ENCODE peak calls at places on chromosomes 5 and 9, in five cellular contexts. Y is mesendoderm, X is gastrocnemius medialis, I is thoracic aorta, W is mucosa of descending colon. B is an unnamed sample.

GRCh38 chr5:139910901-139911300 is 115.3 kb downstream of the PSD2 start:
- DNase-seq in Y (no peak), X (no peak), I (no peak), W (no peak), B (peak; percentile 42)

GRCh38 chr5:78561261-78561660 is 87.3 kb downstream of the LHFPL2 start:
- DNase-seq in Y (no peak), X (no peak), I (no peak), W (no peak), B (no peak)

GRCh38 chr5:98807806-98808205 is 34.3 kb downstream of the RGMB start:
- DNase-seq in Y (no peak), X (no peak), I (no peak), W (no peak), B (no peak)

GRCh38 chr5:68872088-68872842 is 221.5 kb upstream of the SLC30A5 start:
- DNase-seq in Y (peak; percentile 80), X (no peak), I (no peak), W (no peak), B (no peak)

GRCh38 chr9:33124716-33125378 is 42.3 kb downstream of the B4GALT1 start:
- DNase-seq in Y (no peak), X (no peak), I (no peak), W (no peak), B (no peak)

GRCh38 chr5:44845777-44846176 is 37.0 kb downstream of the MRPS30 start:
- DNase-seq in Y (no peak), X (no peak), I (no peak), W (no peak), B (no peak)

GRCh38 chr9:83013261-83013610 is 49.7 kb downstream of the RASEF start:
- DNase-seq in Y (no peak), X (no peak), I (no peak), W (no peak), B (no peak)

GRCh38 chr9:95923794-95924193 is 48.3 kb downstream of the ERCC6L2 start:
- DNase-seq in Y (peak; percentile 5), X (no peak), I (no peak), W (no peak), B (no peak)

GRCh38 chr5:181204561-181205401 is at the start of gene TRIM7:
- DNase-seq in Y (no peak), X (no peak), I (no peak), W (no peak), B (no peak)

GRCh38 chr5:34598177-34598794 is 57.8 kb upstream of the RAI14 start:
- DNase-seq in Y (no peak), X (no peak), I (peak; percentile 8), W (no peak), B (no peak)

GRCh38 chr9:93292288-93292615 is 108.3 kb downstream of the WNK2 start:
- DNase-seq in Y (no peak), X (no peak), I (no peak), W (no peak), B (no peak)

GRCh38 chr9:34522971-34523797 is at the start of gene ENHO:
- DNase-seq in Y (peak; percentile 94), X (peak; percentile 79), I (peak; percentile 28), W (peak; percentile 89), B (peak; percentile 81)

GRCh38 chr9:110605586-110605985 is 26.0 kb upstream of the SVEP1 start:
- DNase-seq in Y (no peak), X (no peak), I (no peak), W (no peak), B (no peak)

GRCh38 chr5:36108758-36109245 is 42.1 kb upstream of the UGT3A2 start:
- DNase-seq in Y (no peak), X (no peak), I (no peak), W (no peak), B (no peak)

GRCh38 chr5:54320256-54320655 is 9.9 kb upstream of the ARL15 start:
- DNase-seq in Y (no peak), X (no peak), I (no peak), W (no peak), B (no peak)

GRCh38 chr9:126058631-126059030 is 268.0 kb upstream of the MVB12B start:
- DNase-seq in Y (no peak), X (no peak), I (no peak), W (no peak), B (no peak)

GRCh38 chr5:134019636-134020035 is 14.9 kb upstream of the VDAC1 start:
- DNase-seq in Y (no peak), X (no peak), I (no peak), W (peak; percentile 36), B (no peak)

GRCh38 chr5:67528953-67529352 is 332.4 kb upstream of the CD180 start:
- DNase-seq in Y (no peak), X (no peak), I (no peak), W (no peak), B (no peak)

GRCh38 chr9:127971357-127972315 is 9.2 kb downstream of the EEIG1 start:
- DNase-seq in Y (peak; percentile 58), X (no peak), I (no peak), W (peak; percentile 61), B (no peak)

GRCh38 chr9:136259517-136259813 is 13.9 kb upstream of the QSOX2 start:
- DNase-seq in Y (no peak), X (no peak), I (no peak), W (no peak), B (no peak)

GRCh38 chr5:74556631-74557595 is 83.6 kb downstream of the ENC1 start:
- DNase-seq in Y (peak; percentile 62), X (no peak), I (no peak), W (no peak), B (no peak)

GRCh38 chr9:123761905-123762605 is 167.9 kb downstream of the DENND1A start:
- DNase-seq in Y (peak; percentile 47), X (no peak), I (no peak), W (no peak), B (no peak)

GRCh38 chr5:67006152-67006848 is 190.3 kb downstream of the CD180 start:
- DNase-seq in Y (no peak), X (no peak), I (no peak), W (no peak), B (no peak)

GRCh38 chr9:33436445-33436844 is 10.9 kb downstream of the AQP3 start:
- DNase-seq in Y (peak; percentile 84), X (no peak), I (no peak), W (no peak), B (no peak)

GRCh38 chr5:68137451-68138190 is 77.9 kb upstream of the PIK3R1 start:
- DNase-seq in Y (no peak), X (no peak), I (no peak), W (no peak), B (no peak)

GRCh38 chr5:73691301-73691700 is 65.3 kb downstream of the ARHGEF28 start:
- DNase-seq in Y (no peak), X (no peak), I (no peak), W (no peak), B (no peak)

GRCh38 chr5:153902026-153902425 is 136.7 kb downstream of the FAM114A2 start:
- DNase-seq in Y (no peak), X (no peak), I (no peak), W (no peak), B (no peak)

GRCh38 chr9:82736126-82736525 is 326.8 kb downstream of the RASEF start:
- DNase-seq in Y (no peak), X (no peak), I (no peak), W (no peak), B (no peak)

GRCh38 chr9:123834218-123834906 is 95.6 kb downstream of the DENND1A start:
- DNase-seq in Y (peak; percentile 23), X (no peak), I (no peak), W (no peak), B (no peak)

GRCh38 chr5:125263346-125263745 is 516.9 kb upstream of the ZNF608 start:
- DNase-seq in Y (peak; percentile 59), X (no peak), I (no peak), W (no peak), B (no peak)
- H3K4me1 ChIP-seq in Y (no peaks in the 10 kb centered on the region), X (no peaks in the 10 kb centered on the region), I (no peaks in the 10 kb centered on the region), W (no peaks in the 10 kb centered on the region), B (no peaks in the 10 kb centered on the region)

DNA sequence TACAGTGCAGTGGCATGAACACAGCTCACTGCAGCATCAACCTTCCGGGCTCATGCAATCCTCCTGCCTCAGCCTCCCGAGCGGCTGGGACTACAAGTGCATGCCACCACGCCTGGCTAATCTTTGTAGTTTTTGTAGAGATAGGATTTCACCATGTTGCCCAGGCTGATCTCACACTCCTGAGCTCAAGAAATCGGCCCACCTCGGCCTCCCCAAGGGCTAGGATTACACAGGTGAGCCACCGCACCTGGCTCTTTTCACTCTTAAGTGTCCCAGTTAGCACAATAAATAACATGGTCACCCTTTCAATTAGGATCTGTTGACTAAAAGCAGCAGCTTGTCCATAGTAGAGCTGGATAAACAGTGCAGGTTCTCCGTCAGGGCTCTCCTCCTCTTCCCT is 1.4 kb downstream of the CDK5RAP2 start:
- DNase-seq in Y (no peak), X (no peak), I (no peak), W (no peak), B (no peak)
- H3K4me3 ChIP-seq in Y (no peak overlapping the region), X (peak overlapping the region; percentile 94), I (no peak overlapping the region), W (no peak overlapping the region), B (no peak overlapping the region)

GRCh38 chr5:60520451-60521210 is 179.3 kb downstream of the DEPDC1B start:
- DNase-seq in Y (no peak), X (no peak), I (no peak), W (no peak), B (no peak)

GRCh38 chr5:60516688-60517087 is 183.3 kb downstream of the DEPDC1B start:
- DNase-seq in Y (no peak), X (no peak), I (no peak), W (no peak), B (no peak)

GRCh38 chr5:60517094-60517694 is 182.8 kb downstream of the DEPDC1B start:
- DNase-seq in Y (no peak), X (no peak), I (no peak), W (no peak), B (no peak)

GRCh38 chr5:60519372-60519771 is 180.6 kb downstream of the DEPDC1B start:
- DNase-seq in Y (no peak), X (no peak), I (no peak), W (no peak), B (no peak)

GRCh38 chr5:60517850-60518249 is 182.1 kb downstream of the DEPDC1B start:
- DNase-seq in Y (no peak), X (no peak), I (no peak), W (no peak), B (no peak)
- H3K4me1 ChIP-seq in Y (no peaks in the 10 kb centered on the region), X (no peaks in the 10 kb centered on the region), I (peaks cover 72% of the 10 kb centered on the region), W (no peaks in the 10 kb centered on the region), B (no peaks in the 10 kb centered on the region)

GRCh38 chr9:86354048-86354881 is at the start of gene TUT7:
- DNase-seq in Y (peak; percentile 98), X (peak; percentile 94), I (peak; percentile 77), W (peak; percentile 97), B (peak; percentile 95)

GRCh38 chr9:86352440-86353106 is 1.6 kb downstream of the TUT7 start:
- DNase-seq in Y (no peak), X (no peak), I (no peak), W (no peak), B (no peak)

GRCh38 chr9:86353591-86354047 is 591 bp downstream of the TUT7 start:
- DNase-seq in Y (no peak), X (peak; percentile 21), I (no peak), W (peak; percentile 60), B (no peak)

GRCh38 chr9:86350006-86350755 is 4.0 kb downstream of the TUT7 start:
- DNase-seq in Y (no peak), X (no peak), I (no peak), W (no peak), B (no peak)

DNA sequence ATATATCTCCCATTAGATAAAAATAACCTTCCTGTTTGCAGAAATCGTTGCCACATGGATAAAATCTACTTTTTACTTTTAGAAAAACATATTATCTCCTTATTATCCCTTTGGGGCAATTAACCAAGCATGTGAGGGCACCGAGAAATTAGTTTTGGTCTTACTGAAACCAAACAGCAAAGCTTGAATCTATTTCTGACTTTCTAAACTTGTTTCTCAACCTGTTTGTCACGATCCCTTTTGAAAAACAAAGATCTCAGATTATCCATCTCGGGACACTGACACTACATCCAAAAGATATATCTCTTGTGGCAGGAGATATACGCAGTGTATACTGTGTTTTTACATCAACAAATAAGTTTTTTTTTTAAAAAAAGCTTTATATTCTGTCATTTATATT is 2.3 kb downstream of the TUT7 start:
- DNase-seq in Y (no peak), X (no peak), I (no peak), W (no peak), B (no peak)
- H3K4me3 ChIP-seq in Y (no peak overlapping the region), X (peak overlapping the region; percentile 95), I (peak overlapping the region; percentile 97), W (no peak overlapping the region), B (no peak overlapping the region)